ENCODE peak calls at places on chromosomes 6 and 20, in eight cellular contexts. One of them, this sample, is unnamed.

GRCh38 chr6:84361372-84362179 is 134.1 kb upstream of the CEP162 start:
- DNase-seq in mucosa of descending colon: no peak
- DNase-seq in hepatocyte: no peak
- DNase-seq in neural progenitor cell: no peak
- DNase-seq in astrocyte of the spinal cord: no peak
- DNase-seq in lower leg skin: no peak
- DNase-seq in brain microvascular endothelial cell: no peak
- DNase-seq in AG10803: peak
- DNase-seq in this sample: no peak

GRCh38 chr6:83429857-83430605 is 820 bp downstream of the ME1 start:
- DNase-seq in mucosa of descending colon: peak
- DNase-seq in hepatocyte: peak
- DNase-seq in neural progenitor cell: peak
- DNase-seq in astrocyte of the spinal cord: peak
- DNase-seq in lower leg skin: no peak
- DNase-seq in brain microvascular endothelial cell: peak
- DNase-seq in AG10803: peak
- DNase-seq in this sample: peak

GRCh38 chr6:7587631-7588100 is 2.3 kb upstream of the SNRNP48 start:
- DNase-seq in mucosa of descending colon: peak
- DNase-seq in hepatocyte: peak
- DNase-seq in neural progenitor cell: no peak
- DNase-seq in astrocyte of the spinal cord: peak
- DNase-seq in lower leg skin: no peak
- DNase-seq in brain microvascular endothelial cell: peak
- DNase-seq in AG10803: peak
- DNase-seq in this sample: peak

GRCh38 chr6:167031082-167031709 is 32.0 kb downstream of the CEP43 start:
- DNase-seq in mucosa of descending colon: no peak
- DNase-seq in hepatocyte: no peak
- DNase-seq in neural progenitor cell: no peak
- DNase-seq in astrocyte of the spinal cord: no peak
- DNase-seq in lower leg skin: no peak
- DNase-seq in brain microvascular endothelial cell: no peak
- DNase-seq in AG10803: no peak
- DNase-seq in this sample: no peak

GRCh38 chr6:142833054-142833453 is 111.9 kb downstream of the HIVEP2 start:
- DNase-seq in mucosa of descending colon: no peak
- DNase-seq in hepatocyte: no peak
- DNase-seq in neural progenitor cell: no peak
- DNase-seq in astrocyte of the spinal cord: peak
- DNase-seq in lower leg skin: no peak
- DNase-seq in brain microvascular endothelial cell: peak
- DNase-seq in AG10803: peak
- DNase-seq in this sample: peak

GRCh38 chr20:49456646-49457045 is 25.8 kb downstream of the KCNB1 start:
- DNase-seq in mucosa of descending colon: no peak
- DNase-seq in hepatocyte: no peak
- DNase-seq in neural progenitor cell: no peak
- DNase-seq in astrocyte of the spinal cord: no peak
- DNase-seq in lower leg skin: no peak
- DNase-seq in brain microvascular endothelial cell: no peak
- DNase-seq in AG10803: no peak
- DNase-seq in this sample: no peak

GRCh38 chr20:1368448-1369199 is 24.2 kb downstream of the FKBP1A start:
- DNase-seq in mucosa of descending colon: no peak
- DNase-seq in hepatocyte: no peak
- DNase-seq in neural progenitor cell: no peak
- DNase-seq in astrocyte of the spinal cord: peak
- DNase-seq in lower leg skin: no peak
- DNase-seq in brain microvascular endothelial cell: peak
- DNase-seq in AG10803: peak
- DNase-seq in this sample: peak

GRCh38 chr6:161486326-161486725 is 212.5 kb upstream of the AGPAT4 start:
- DNase-seq in mucosa of descending colon: no peak
- DNase-seq in hepatocyte: peak
- DNase-seq in neural progenitor cell: no peak
- DNase-seq in astrocyte of the spinal cord: peak
- DNase-seq in lower leg skin: no peak
- DNase-seq in brain microvascular endothelial cell: peak
- DNase-seq in AG10803: peak
- DNase-seq in this sample: peak

GRCh38 chr20:63232235-63233060 is 3.3 kb upstream of the BIRC7 start:
- DNase-seq in mucosa of descending colon: no peak
- DNase-seq in hepatocyte: peak
- DNase-seq in neural progenitor cell: no peak
- DNase-seq in astrocyte of the spinal cord: peak
- DNase-seq in lower leg skin: no peak
- DNase-seq in brain microvascular endothelial cell: peak
- DNase-seq in AG10803: peak
- DNase-seq in this sample: peak

GRCh38 chr20:64113444-64113775 is 6.0 kb upstream of the NPBWR2 start:
- DNase-seq in mucosa of descending colon: no peak
- DNase-seq in hepatocyte: no peak
- DNase-seq in neural progenitor cell: no peak
- DNase-seq in astrocyte of the spinal cord: no peak
- DNase-seq in lower leg skin: no peak
- DNase-seq in brain microvascular endothelial cell: no peak
- DNase-seq in AG10803: no peak
- DNase-seq in this sample: no peak

GRCh38 chr20:40670251-40670650 is 18.8 kb downstream of the MAFB start:
- DNase-seq in mucosa of descending colon: no peak
- DNase-seq in hepatocyte: no peak
- DNase-seq in neural progenitor cell: no peak
- DNase-seq in astrocyte of the spinal cord: no peak
- DNase-seq in lower leg skin: no peak
- DNase-seq in brain microvascular endothelial cell: no peak
- DNase-seq in AG10803: no peak
- DNase-seq in this sample: no peak

GRCh38 chr20:33062105-33062629 is 8.5 kb downstream of the BPIFB3 start:
- DNase-seq in mucosa of descending colon: no peak
- DNase-seq in hepatocyte: no peak
- DNase-seq in neural progenitor cell: peak
- DNase-seq in astrocyte of the spinal cord: no peak
- DNase-seq in lower leg skin: no peak
- DNase-seq in brain microvascular endothelial cell: no peak
- DNase-seq in AG10803: no peak
- DNase-seq in this sample: no peak
- H3K4me3 ChIP-seq in mucosa of descending colon: no peak
- H3K4me3 ChIP-seq in hepatocyte: no peak
- H3K4me3 ChIP-seq in neural progenitor cell: no peak
- H3K4me3 ChIP-seq in astrocyte of the spinal cord: no peak
- H3K4me3 ChIP-seq in lower leg skin: no peak
- H3K4me3 ChIP-seq in brain microvascular endothelial cell: no peak
- H3K4me3 ChIP-seq in AG10803: no peak
- H3K4me3 ChIP-seq in this sample: no peak

GRCh38 chr6:11969092-11969491 is 43.0 kb upstream of the HIVEP1 start:
- DNase-seq in mucosa of descending colon: no peak
- DNase-seq in hepatocyte: no peak
- DNase-seq in neural progenitor cell: no peak
- DNase-seq in astrocyte of the spinal cord: peak
- DNase-seq in lower leg skin: no peak
- DNase-seq in brain microvascular endothelial cell: peak
- DNase-seq in AG10803: peak
- DNase-seq in this sample: peak
- H3K4me3 ChIP-seq in mucosa of descending colon: no peak
- H3K4me3 ChIP-seq in hepatocyte: no peak
- H3K4me3 ChIP-seq in neural progenitor cell: no peak
- H3K4me3 ChIP-seq in astrocyte of the spinal cord: no peak
- H3K4me3 ChIP-seq in lower leg skin: no peak
- H3K4me3 ChIP-seq in brain microvascular endothelial cell: no peak
- H3K4me3 ChIP-seq in AG10803: no peak
- H3K4me3 ChIP-seq in this sample: peak

GRCh38 chr20:59752704-59753460 is 148.5 kb downstream of the PHACTR3 start:
- DNase-seq in mucosa of descending colon: no peak
- DNase-seq in hepatocyte: no peak
- DNase-seq in neural progenitor cell: no peak
- DNase-seq in astrocyte of the spinal cord: no peak
- DNase-seq in lower leg skin: no peak
- DNase-seq in brain microvascular endothelial cell: no peak
- DNase-seq in AG10803: peak
- DNase-seq in this sample: no peak

GRCh38 chr20:59753836-59754235 is 149.5 kb downstream of the PHACTR3 start:
- DNase-seq in mucosa of descending colon: no peak
- DNase-seq in hepatocyte: no peak
- DNase-seq in neural progenitor cell: no peak
- DNase-seq in astrocyte of the spinal cord: no peak
- DNase-seq in lower leg skin: no peak
- DNase-seq in brain microvascular endothelial cell: no peak
- DNase-seq in AG10803: no peak
- DNase-seq in this sample: no peak

GRCh38 chr20:59750209-59750840 is 146.0 kb downstream of the PHACTR3 start:
- DNase-seq in mucosa of descending colon: no peak
- DNase-seq in hepatocyte: no peak
- DNase-seq in neural progenitor cell: no peak
- DNase-seq in astrocyte of the spinal cord: no peak
- DNase-seq in lower leg skin: no peak
- DNase-seq in brain microvascular endothelial cell: no peak
- DNase-seq in AG10803: no peak
- DNase-seq in this sample: no peak

GRCh38 chr20:59751075-59751711 is 146.9 kb downstream of the PHACTR3 start:
- DNase-seq in mucosa of descending colon: peak
- DNase-seq in hepatocyte: peak
- DNase-seq in neural progenitor cell: peak
- DNase-seq in astrocyte of the spinal cord: peak
- DNase-seq in lower leg skin: peak
- DNase-seq in brain microvascular endothelial cell: peak
- DNase-seq in AG10803: peak
- DNase-seq in this sample: peak

GRCh38 chr20:59752101-59752586 is 147.8 kb downstream of the PHACTR3 start:
- DNase-seq in mucosa of descending colon: peak
- DNase-seq in hepatocyte: no peak
- DNase-seq in neural progenitor cell: no peak
- DNase-seq in astrocyte of the spinal cord: no peak
- DNase-seq in lower leg skin: no peak
- DNase-seq in brain microvascular endothelial cell: no peak
- DNase-seq in AG10803: peak
- DNase-seq in this sample: no peak
- H3K4me3 ChIP-seq in mucosa of descending colon: no peak
- H3K4me3 ChIP-seq in hepatocyte: no peak
- H3K4me3 ChIP-seq in neural progenitor cell: no peak
- H3K4me3 ChIP-seq in astrocyte of the spinal cord: no peak
- H3K4me3 ChIP-seq in lower leg skin: no peak
- H3K4me3 ChIP-seq in brain microvascular endothelial cell: no peak
- H3K4me3 ChIP-seq in AG10803: no peak
- H3K4me3 ChIP-seq in this sample: no peak

GRCh38 chr20:11894072-11894471 is 23.6 kb upstream of the BTBD3 start:
- DNase-seq in mucosa of descending colon: peak
- DNase-seq in hepatocyte: peak
- DNase-seq in neural progenitor cell: no peak
- DNase-seq in astrocyte of the spinal cord: no peak
- DNase-seq in lower leg skin: no peak
- DNase-seq in brain microvascular endothelial cell: no peak
- DNase-seq in AG10803: no peak
- DNase-seq in this sample: no peak

GRCh38 chr20:11891827-11892521 is 25.7 kb upstream of the BTBD3 start:
- DNase-seq in mucosa of descending colon: peak
- DNase-seq in hepatocyte: peak
- DNase-seq in neural progenitor cell: peak
- DNase-seq in astrocyte of the spinal cord: peak
- DNase-seq in lower leg skin: peak
- DNase-seq in brain microvascular endothelial cell: peak
- DNase-seq in AG10803: peak
- DNase-seq in this sample: peak

GRCh38 chr20:11891081-11891826 is 26.4 kb upstream of the BTBD3 start:
- DNase-seq in mucosa of descending colon: peak
- DNase-seq in hepatocyte: peak
- DNase-seq in neural progenitor cell: peak
- DNase-seq in astrocyte of the spinal cord: peak
- DNase-seq in lower leg skin: peak
- DNase-seq in brain microvascular endothelial cell: peak
- DNase-seq in AG10803: peak
- DNase-seq in this sample: peak

GRCh38 chr20:11888648-11889047 is 29.0 kb upstream of the BTBD3 start:
- DNase-seq in mucosa of descending colon: no peak
- DNase-seq in hepatocyte: no peak
- DNase-seq in neural progenitor cell: no peak
- DNase-seq in astrocyte of the spinal cord: no peak
- DNase-seq in lower leg skin: no peak
- DNase-seq in brain microvascular endothelial cell: no peak
- DNase-seq in AG10803: no peak
- DNase-seq in this sample: no peak

GRCh38 chr20:11890331-11891080 is 27.2 kb upstream of the BTBD3 start:
- DNase-seq in mucosa of descending colon: peak
- DNase-seq in hepatocyte: peak
- DNase-seq in neural progenitor cell: peak
- DNase-seq in astrocyte of the spinal cord: peak
- DNase-seq in lower leg skin: peak
- DNase-seq in brain microvascular endothelial cell: peak
- DNase-seq in AG10803: peak
- DNase-seq in this sample: peak
- H3K4me3 ChIP-seq in mucosa of descending colon: peak
- H3K4me3 ChIP-seq in hepatocyte: peak
- H3K4me3 ChIP-seq in neural progenitor cell: peak
- H3K4me3 ChIP-seq in astrocyte of the spinal cord: peak
- H3K4me3 ChIP-seq in lower leg skin: peak
- H3K4me3 ChIP-seq in brain microvascular endothelial cell: peak
- H3K4me3 ChIP-seq in AG10803: peak
- H3K4me3 ChIP-seq in this sample: peak

GRCh38 chr6:63418741-63419140 is 99.0 kb upstream of the LGSN start:
- DNase-seq in mucosa of descending colon: peak
- DNase-seq in hepatocyte: no peak
- DNase-seq in neural progenitor cell: peak
- DNase-seq in astrocyte of the spinal cord: no peak
- DNase-seq in lower leg skin: no peak
- DNase-seq in brain microvascular endothelial cell: no peak
- DNase-seq in AG10803: no peak
- DNase-seq in this sample: no peak
- H3K4me3 ChIP-seq in mucosa of descending colon: no peak
- H3K4me3 ChIP-seq in hepatocyte: no peak
- H3K4me3 ChIP-seq in neural progenitor cell: no peak
- H3K4me3 ChIP-seq in astrocyte of the spinal cord: no peak
- H3K4me3 ChIP-seq in lower leg skin: no peak
- H3K4me3 ChIP-seq in brain microvascular endothelial cell: no peak
- H3K4me3 ChIP-seq in AG10803: no peak
- H3K4me3 ChIP-seq in this sample: no peak